ENCODE peak calls at places on chromosomes 5 and 9, in six cellular contexts. M is gastrocnemius medialis, K is tibial nerve, W is spleen, O is H1, F is transverse colon. L is an unnamed sample.
A peak's percentile ranks its signal among the peaks of the same experiment; 100 is the strongest.

GRCh38 chr5:130067364-130067763 is 163.1 kb downstream of the CHSY3 start:
- DNase-seq in F (no peak), W (no peak), O (no peak), K (no peak), M (no peak), L (no peak)

GRCh38 chr9:13607746-13608445 is 328.4 kb upstream of the MPDZ start:
- DNase-seq in M (no peak), O (no peak), K (no peak), W (no peak), F (no peak), L (no peak)

GRCh38 chr9:70586506-70586905 is 172.0 kb upstream of the KLF9 start:
- DNase-seq in W (no peak), K (no peak), F (no peak), M (no peak), O (no peak), L (no peak)

GRCh38 chr9:21754741-21755140 is 47.7 kb upstream of the MTAP start:
- DNase-seq in F (no peak), W (no peak), O (no peak), K (no peak), M (no peak), L (no peak)

GRCh38 chr5:170527998-170528397 is 24.2 kb downstream of the KCNIP1 start:
- DNase-seq in W (no peak), O (no peak), M (no peak), K (no peak), F (no peak), L (peak; percentile 22)

GRCh38 chr5:64594601-64595518 is 89.0 kb downstream of the RGS7BP start:
- DNase-seq in F (no peak), W (no peak), M (no peak), O (no peak), K (no peak), L (no peak)

GRCh38 chr5:14771972-14772371 is 99.6 kb downstream of the ANKH start:
- DNase-seq in O (no peak), K (no peak), M (no peak), W (no peak), F (no peak), L (no peak)

GRCh38 chr5:74555991-74556390 is 84.5 kb downstream of the ENC1 start:
- DNase-seq in F (no peak), K (no peak), O (no peak), W (no peak), M (no peak), L (no peak)

GRCh38 chr5:59065551-59065950 is 482.7 kb downstream of the RAB3C start:
- DNase-seq in W (no peak), M (no peak), O (no peak), F (no peak), K (no peak), L (no peak)

GRCh38 chr5:76715734-76716455 is at the start of gene F2R:
- DNase-seq in F (peak; percentile 62), W (peak; percentile 92), M (no peak), K (peak; percentile 21), O (no peak), L (peak; percentile 76)
- TF ChIP-seq POLR2A in F (no peak), W (no peak), M (no peak), K (no peak), O (no peak), L (no peak)

GRCh38 chr5:6372251-6373080 is 5.9 kb downstream of the MED10 start:
- DNase-seq in K (no peak), O (no peak), F (no peak), M (no peak), W (no peak), L (no peak)
- H3K36me3 ChIP-seq in K (no peaks in the 10 kb centered on the region), O (peaks cover 39% of the 10 kb centered on the region), F (peaks cover 70% of the 10 kb centered on the region), M (no peaks in the 10 kb centered on the region), W (peaks cover 94% of the 10 kb centered on the region), L (peaks cover 86% of the 10 kb centered on the region)

DNA sequence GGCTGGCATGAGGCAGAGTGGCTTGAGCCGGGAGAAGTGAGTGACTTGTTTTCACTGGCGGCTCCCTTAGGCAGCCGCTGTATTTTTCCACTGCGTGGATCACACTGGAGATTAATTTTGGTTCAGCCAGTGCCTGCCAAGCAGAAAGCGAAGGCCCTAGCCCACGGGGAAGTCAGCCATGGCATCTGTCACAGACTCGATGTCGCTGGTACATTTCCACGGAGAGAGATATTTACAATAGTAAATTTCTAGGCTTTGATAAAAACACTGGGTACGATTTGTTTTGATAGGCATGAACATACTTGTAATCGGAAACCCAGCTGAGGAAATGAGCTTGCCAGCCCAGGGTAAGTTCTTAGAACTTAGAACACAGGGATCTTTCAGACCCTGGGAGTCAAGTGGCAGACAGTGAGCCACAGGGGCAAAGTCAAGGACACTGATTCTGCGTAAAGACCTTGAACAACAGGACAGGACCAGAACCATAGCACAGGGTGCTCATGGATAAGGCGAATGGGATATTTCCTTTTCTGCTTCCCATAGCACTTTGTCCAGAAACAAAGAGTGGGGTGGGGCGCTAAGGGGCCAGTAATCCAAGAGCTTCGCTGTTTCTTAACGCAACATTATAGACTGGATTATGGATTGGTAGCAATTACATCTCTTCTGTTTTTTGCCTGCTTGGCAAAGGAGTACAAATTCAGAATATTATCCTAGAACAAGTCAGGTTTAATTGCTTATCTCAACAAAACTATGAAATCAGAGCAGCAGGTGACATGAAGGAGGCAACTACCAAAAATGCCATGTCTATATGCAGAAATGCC is 4.5 kb downstream of the DUSP1 start:
- DNase-seq in M (peak; percentile 87), O (no peak), K (peak; percentile 89), W (no peak), F (peak; percentile 65), L (peak; percentile 94)
- TF ChIP-seq POLR2A in M (peak; percentile 39), O (no peak), K (no peak), W (peak; percentile 67), F (peak; percentile 60), L (peak; percentile 67)

GRCh38 chr5:23234153-23234729 is 273.2 kb upstream of the PRDM9 start:
- DNase-seq in M (no peak), O (peak; percentile 70), F (no peak), K (no peak), W (no peak), L (no peak)
- H3K36me3 ChIP-seq in M (no peaks in the 10 kb centered on the region), O (no peaks in the 10 kb centered on the region), F (no peaks in the 10 kb centered on the region), K (no peaks in the 10 kb centered on the region), W (no peaks in the 10 kb centered on the region), L (no peaks in the 10 kb centered on the region)

GRCh38 chr5:141510850-141511718 is 22.2 kb downstream of the PCDHGC5 start:
- DNase-seq in K (no peak), F (no peak), M (no peak), O (no peak), W (no peak), L (no peak)
- TF ChIP-seq POLR2A in K (no peak), F (no peak), M (no peak), O (no peak), W (no peak), L (no peak)

GRCh38 chr5:148403344-148403743 is 19.6 kb downstream of the FBXO38 start:
- DNase-seq in W (no peak), M (no peak), F (no peak), O (no peak), K (no peak), L (no peak)
- H3K36me3 ChIP-seq in W (peaks cover 100% of the 10 kb centered on the region), M (no peaks in the 10 kb centered on the region), F (peaks cover 73% of the 10 kb centered on the region), O (peaks cover 26% of the 10 kb centered on the region), K (no peaks in the 10 kb centered on the region), L (peaks cover 71% of the 10 kb centered on the region)

GRCh38 chr5:123181394-123181801 is 92.4 kb downstream of the PRDM6 start:
- DNase-seq in K (no peak), W (no peak), M (no peak), O (no peak), F (no peak), L (no peak)
- TF ChIP-seq POLR2A in K (no peak), W (no peak), M (no peak), O (no peak), F (no peak), L (no peak)

GRCh38 chr9:136496801-136497620 is 14.2 kb upstream of the SEC16A start:
- DNase-seq in K (no peak), O (no peak), W (no peak), M (no peak), F (no peak), L (no peak)
- H3K36me3 ChIP-seq in K (peaks cover 2% of the 10 kb centered on the region), O (peaks cover 29% of the 10 kb centered on the region), W (peaks cover 82% of the 10 kb centered on the region), M (no peaks in the 10 kb centered on the region), F (peaks cover 34% of the 10 kb centered on the region), L (peaks cover 75% of the 10 kb centered on the region)

DNA sequence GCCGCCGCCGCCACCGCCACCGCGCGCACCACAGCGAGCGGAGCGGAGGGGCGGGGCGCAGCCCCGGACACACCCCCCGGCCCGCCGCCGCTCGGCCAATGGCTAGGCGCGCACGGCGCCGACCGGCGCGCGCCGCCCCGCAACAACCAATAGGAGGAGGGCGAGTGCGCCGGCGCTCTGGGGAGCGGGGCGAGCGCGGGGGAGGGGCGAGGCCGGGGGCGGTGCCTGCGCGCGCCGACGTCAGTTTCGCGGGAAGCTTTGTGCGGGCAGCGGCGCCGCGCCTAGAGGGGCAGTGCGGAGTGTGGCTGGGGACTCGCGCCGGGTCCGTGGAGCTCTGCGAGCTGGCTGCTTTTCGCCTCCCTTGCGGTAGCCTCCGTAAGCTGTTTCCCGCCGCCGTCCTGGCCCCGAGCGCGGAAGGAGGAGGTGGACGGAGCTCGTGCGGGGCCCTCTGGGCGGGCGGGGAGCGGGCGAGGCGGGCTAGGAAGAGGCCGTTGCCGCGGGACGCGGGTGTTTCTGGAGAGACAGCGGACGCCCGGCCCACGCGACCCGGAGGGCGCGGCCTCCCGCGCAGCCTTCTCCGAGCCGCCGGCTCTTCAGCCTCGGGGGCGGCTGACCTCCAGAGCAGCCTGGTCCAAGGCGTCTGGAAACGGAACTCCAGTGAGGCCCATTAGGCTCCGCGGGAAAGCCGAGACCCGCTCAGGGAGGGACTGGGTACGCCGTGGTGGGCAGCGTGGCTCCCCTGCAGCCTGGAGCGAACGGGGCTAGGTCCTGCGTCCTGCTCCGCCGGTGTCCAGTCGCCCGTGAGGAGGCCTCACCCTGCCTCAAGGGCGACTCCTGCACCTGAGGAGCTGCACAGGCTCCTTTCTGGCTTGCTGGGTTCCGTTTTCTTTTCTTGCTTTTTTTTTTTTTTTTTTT is at the start of gene ZMYND19:
- DNase-seq in K (peak; percentile 74), W (peak; percentile 95), O (no peak), F (peak; percentile 92), M (peak; percentile 79), L (peak; percentile 92)
- TF ChIP-seq POLR2A in K (no peak), W (no peak), O (no peak), F (peak; percentile 31), M (no peak), L (no peak)

L was measured in suprapubic skin.